ENCODE peak calls at places on chromosome X, in six cellular contexts. Y, V, W, C, I and R are unnamed samples.

GRCh38 chrX:68940601-68941000 is 111.8 kb downstream of the EFNB1 start:
- DNase-seq in Y (no peak), V (no peak), W (no peak), C (peak), I (no peak), R (no peak)

GRCh38 chrX:47177079-47177478 is 16.6 kb upstream of the UBA1 start:
- DNase-seq in Y (no peak), V (no peak), W (no peak), C (no peak), I (no peak), R (no peak)

GRCh38 chrX:13693341-13693871 is 4.5 kb downstream of the RAB9A start:
- DNase-seq in Y (peak), V (no peak), W (no peak), C (no peak), I (peak), R (no peak)

GRCh38 chrX:47518105-47518504 is 35.1 kb upstream of the ZNF41 start:
- DNase-seq in Y (no peak), V (no peak), W (no peak), C (peak), I (no peak), R (no peak)

GRCh38 chrX:15206306-15206705 is 63.6 kb downstream of the ASB9 start:
- DNase-seq in Y (peak), V (no peak), W (peak), C (no peak), I (no peak), R (peak)

GRCh38 chrX:65874765-65875164 is 165.1 kb downstream of the VSIG4 start:
- DNase-seq in Y (no peak), V (no peak), W (peak), C (peak), I (no peak), R (no peak)

GRCh38 chrX:11427082-11428033 is 134.1 kb downstream of the AMELX start:
- DNase-seq in Y (peak), V (no peak), W (peak), C (no peak), I (no peak), R (no peak)

GRCh38 chrX:46589977-46590723 is 16.6 kb downstream of the CHST7 start:
- DNase-seq in Y (peak), V (no peak), W (no peak), C (peak), I (peak), R (no peak)

GRCh38 chrX:57528670-57529255 is 63.0 kb upstream of the ZXDB start:
- DNase-seq in Y (peak), V (peak), W (peak), C (peak), I (no peak), R (peak)

GRCh38 chrX:152913354-152913753 is 15.5 kb downstream of the ZNF185 start:
- DNase-seq in Y (no peak), V (no peak), W (no peak), C (no peak), I (no peak), R (no peak)

GRCh38 chrX:95733426-95733825 is 951.2 kb upstream of the DIAPH2 start:
- DNase-seq in Y (no peak), V (no peak), W (no peak), C (no peak), I (no peak), R (no peak)

GRCh38 chrX:8323356-8323755 is 141.3 kb upstream of the VCX3B start:
- DNase-seq in Y (no peak), V (no peak), W (no peak), C (no peak), I (no peak), R (peak)

GRCh38 chrX:7060444-7060843 is 87.1 kb upstream of the STS start:
- DNase-seq in Y (no peak), V (no peak), W (no peak), C (no peak), I (no peak), R (no peak)